ENCODE peak calls at places on chromosomes 11 and 22, in six cellular contexts. W is HepG2, P is endothelial cell of umbilical vein, Z is A549, M is GM12878, U is K562. L is an unnamed sample.

GRCh38 chr22:30609260-30610185 is 2.5 kb downstream of the TCN2 start:
- DNase-seq in W (no peak), P (peak; percentile 82), Z (peak; percentile 78), M (peak; percentile 70), U (peak; percentile 87), L (peak; percentile 93)

GRCh38 chr22:24434472-24435322 is 7.3 kb downstream of the ADORA2A start:
- DNase-seq in W (no peak), P (no peak), Z (no peak), M (peak; percentile 92), U (no peak), L (peak; percentile 94)

GRCh38 chr11:13140873-13141655 is 131.9 kb downstream of the RASSF10 start:
- DNase-seq in W (peak; percentile 48), P (no peak), Z (no peak), M (no peak), U (no peak), L (peak; percentile 10)

GRCh38 chr11:100759106-100759505 is 72.0 kb downstream of the ARHGAP42 start:
- DNase-seq in W (no peak), P (no peak), Z (no peak), M (no peak), U (no peak), L (no peak)

GRCh38 chr11:33912405-33913361 is 20.8 kb upstream of the LMO2 start:
- DNase-seq in W (no peak), P (no peak), Z (peak; percentile 41), M (peak; percentile 82), U (peak; percentile 86), L (peak; percentile 96)

GRCh38 chr11:65003282-65003681 is 6.5 kb upstream of the BATF2 start:
- DNase-seq in W (no peak), P (no peak), Z (no peak), M (no peak), U (no peak), L (peak; percentile 40)

GRCh38 chr22:46090051-46090591 is 60.2 kb upstream of the PPARA start:
- DNase-seq in W (no peak), P (no peak), Z (no peak), M (no peak), U (no peak), L (no peak)

GRCh38 chr22:40024201-40025061 is 29.7 kb downstream of the FAM83F start:
- DNase-seq in W (peak; percentile 54), P (peak; percentile 39), Z (peak; percentile 75), M (no peak), U (peak; percentile 84), L (peak; percentile 73)

GRCh38 chr11:77200351-77200750 is 72.3 kb downstream of the MYO7A start:
- DNase-seq in W (no peak), P (no peak), Z (no peak), M (no peak), U (no peak), L (no peak)

GRCh38 chr11:77197626-77198320 is 69.7 kb downstream of the MYO7A start:
- DNase-seq in W (no peak), P (no peak), Z (no peak), M (no peak), U (no peak), L (no peak)

GRCh38 chr11:77199346-77199745 is 71.3 kb downstream of the MYO7A start:
- DNase-seq in W (no peak), P (no peak), Z (no peak), M (no peak), U (no peak), L (no peak)

GRCh38 chr11:77196961-77197360 is 68.9 kb downstream of the MYO7A start:
- DNase-seq in W (no peak), P (no peak), Z (no peak), M (no peak), U (no peak), L (no peak)

GRCh38 chr11:77198440-77198849 is 70.4 kb downstream of the MYO7A start:
- DNase-seq in W (peak; percentile 41), P (peak; percentile 11), Z (peak; percentile 36), M (no peak), U (peak; percentile 72), L (peak; percentile 76)
- TF ChIP-seq MYC in W (no peak), P (no peak), Z (no peak), M (no peak), U (peak; percentile 62), L (no peak)

GRCh38 chr11:83641511-83641910 is 355.3 kb upstream of the CCDC90B start:
- DNase-seq in W (no peak), P (no peak), Z (no peak), M (no peak), U (no peak), L (no peak)
- TF ChIP-seq MYC in W (no peak), P (no peak), Z (no peak), M (no peak), U (no peak), L (no peak)

GRCh38 chr11:92838655-92839334 is 130.7 kb upstream of the MTNR1B start:
- DNase-seq in W (no peak), P (no peak), Z (no peak), M (no peak), U (no peak), L (no peak)

GRCh38 chr11:92843455-92843854 is 126.0 kb upstream of the MTNR1B start:
- DNase-seq in W (no peak), P (no peak), Z (no peak), M (no peak), U (no peak), L (no peak)

GRCh38 chr11:92844197-92844596 is 125.3 kb upstream of the MTNR1B start:
- DNase-seq in W (no peak), P (no peak), Z (no peak), M (no peak), U (no peak), L (no peak)

GRCh38 chr11:92839450-92839849 is 130.0 kb upstream of the MTNR1B start:
- DNase-seq in W (no peak), P (no peak), Z (no peak), M (no peak), U (no peak), L (no peak)

GRCh38 chr11:92841719-92842118 is 127.7 kb upstream of the MTNR1B start:
- DNase-seq in W (no peak), P (no peak), Z (no peak), M (no peak), U (no peak), L (no peak)
- TF ChIP-seq MYC in W (no peak), P (no peak), Z (no peak), M (no peak), U (no peak), L (no peak)

GRCh38 chr11:131682373-131683015 is 312.1 kb downstream of the NTM start:
- DNase-seq in W (no peak), P (no peak), Z (no peak), M (no peak), U (no peak), L (no peak)

GRCh38 chr11:131683666-131684065 is 313.3 kb downstream of the NTM start:
- DNase-seq in W (no peak), P (no peak), Z (no peak), M (no peak), U (no peak), L (no peak)

GRCh38 chr11:131684111-131685060 is 314.0 kb downstream of the NTM start:
- DNase-seq in W (no peak), P (no peak), Z (no peak), M (no peak), U (no peak), L (no peak)

GRCh38 chr11:131683131-131683530 is 312.7 kb downstream of the NTM start:
- DNase-seq in W (no peak), P (no peak), Z (no peak), M (no peak), U (no peak), L (no peak)

DNA sequence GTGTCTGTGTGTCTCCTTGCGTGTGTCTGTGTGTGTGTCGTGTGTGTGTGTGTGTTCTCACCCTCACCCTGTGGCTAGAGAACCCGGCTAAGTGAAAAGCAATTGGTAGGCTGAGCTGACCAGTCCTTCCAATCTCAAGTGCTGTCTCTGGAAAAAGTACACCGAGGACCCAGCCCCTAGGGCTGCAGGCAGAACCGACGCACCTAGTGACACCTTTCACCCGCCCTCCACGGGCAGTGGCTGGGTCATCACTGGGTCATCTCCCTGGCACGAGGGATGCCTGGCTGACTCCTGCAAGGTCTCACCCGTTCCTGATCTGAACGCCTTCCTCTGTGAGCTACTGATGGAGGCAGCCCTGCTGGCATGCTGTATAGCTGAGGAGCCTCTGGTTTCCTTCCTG is 311.5 kb downstream of the NTM start:
- DNase-seq in W (no peak), P (no peak), Z (no peak), M (no peak), U (no peak), L (no peak)
- TF ChIP-seq MYC in W (no peak), P (no peak), Z (no peak), M (no peak), U (no peak), L (no peak)

GRCh38 chr11:129992161-129992944 is 10.3 kb downstream of the PRDM10 start:
- DNase-seq in W (peak; percentile 82), P (peak; percentile 31), Z (peak; percentile 15), M (no peak), U (peak; percentile 74), L (peak; percentile 81)
- TF ChIP-seq MYC in W (no peak), P (no peak), Z (no peak), M (no peak), U (peak; percentile 52), L (no peak)

GRCh38 chr22:27598792-27599191 is 202.8 kb downstream of the MN1 start:
- DNase-seq in W (no peak), P (no peak), Z (no peak), M (no peak), U (no peak), L (no peak)

GRCh38 chr22:27594020-27594419 is 207.5 kb downstream of the MN1 start:
- DNase-seq in W (no peak), P (no peak), Z (no peak), M (no peak), U (no peak), L (peak; percentile 11)

GRCh38 chr22:27594474-27595134 is 207.0 kb downstream of the MN1 start:
- DNase-seq in W (no peak), P (peak; percentile 11), Z (no peak), M (no peak), U (peak; percentile 54), L (no peak)

GRCh38 chr22:27597703-27598444 is 203.7 kb downstream of the MN1 start:
- DNase-seq in W (no peak), P (no peak), Z (no peak), M (no peak), U (peak; percentile 35), L (peak; percentile 17)

DNA sequence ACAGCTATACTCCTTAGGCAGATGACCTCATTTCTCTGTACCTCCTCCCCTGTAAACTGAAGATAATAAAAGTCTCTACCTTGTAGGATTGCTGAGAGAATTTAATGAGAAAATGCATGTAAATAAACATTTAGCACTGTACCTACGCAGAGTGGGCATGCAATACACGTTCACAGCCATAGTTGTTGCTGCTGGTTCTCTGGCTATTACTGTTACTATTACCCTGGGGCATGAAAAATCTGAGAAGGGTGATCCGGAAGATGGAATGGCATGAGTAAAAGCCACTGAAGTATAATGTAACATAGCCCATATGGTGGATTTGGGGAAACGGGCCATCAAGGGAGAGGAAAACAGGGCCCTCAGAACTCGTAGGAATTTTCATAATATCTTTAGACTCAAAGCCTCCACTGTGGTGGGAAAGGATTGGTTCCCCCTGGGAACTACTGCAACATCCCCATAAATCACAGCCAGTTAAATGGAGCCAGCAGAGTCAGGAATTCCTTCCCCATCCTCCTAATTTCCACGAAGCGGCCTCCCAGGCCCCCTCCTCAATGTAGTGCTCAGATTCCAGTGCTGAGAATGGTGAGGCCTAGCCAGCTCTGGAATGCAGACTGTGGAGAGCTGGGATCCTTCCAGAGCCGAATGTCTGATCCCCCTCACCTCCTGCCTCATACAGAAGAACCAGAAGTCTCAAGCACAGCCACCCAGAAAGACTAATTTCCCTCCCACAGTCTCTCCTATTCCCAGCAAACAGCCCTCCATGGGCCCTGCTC is 205.2 kb downstream of the MN1 start:
- DNase-seq in W (no peak), P (no peak), Z (no peak), M (no peak), U (no peak), L (no peak)
- TF ChIP-seq MYC in W (no peak), P (no peak), Z (no peak), M (no peak), U (no peak), L (no peak)